ENCODE peak calls at places on chromosomes 7 and 10, in six cellular contexts. I, G, A, S, Y and O are unnamed samples.

GRCh38 chr10:72733989-72734388 is 42.0 kb downstream of the MCU start:
- DNase-seq in S (no peak), I (no peak), G (no peak), A (no peak), Y (no peak), O (no peak)

GRCh38 chr7:84949067-84949466 is 237.8 kb downstream of the SEMA3D start:
- DNase-seq in A (peak; percentile 17), G (no peak), S (no peak), Y (no peak), I (no peak), O (no peak)

GRCh38 chr7:4069268-4070095 is 612.6 kb upstream of the FOXK1 start:
- DNase-seq in I (no peak), A (no peak), Y (no peak), G (no peak), S (no peak), O (no peak)

GRCh38 chr10:11017575-11018425 is at the start of gene CELF2:
- DNase-seq in G (peak; percentile 16), S (no peak), I (no peak), Y (peak; percentile 43), A (no peak), O (no peak)

GRCh38 chr10:117342638-117343037 is 32.6 kb downstream of the PDZD8 start:
- DNase-seq in G (no peak), A (peak; percentile 60), Y (no peak), I (no peak), S (no peak), O (no peak)

GRCh38 chr7:30862987-30863693 is 48.5 kb upstream of the AQP1 start:
- DNase-seq in G (no peak), I (no peak), Y (no peak), S (no peak), A (no peak), O (no peak)

GRCh38 chr7:99943641-99944507 is 14.5 kb upstream of the GJC3 start:
- DNase-seq in Y (no peak), I (no peak), G (no peak), S (no peak), A (no peak), O (no peak)

GRCh38 chr10:59839576-59839975 is 66.8 kb downstream of the CCDC6 start:
- DNase-seq in G (no peak), I (no peak), S (no peak), Y (no peak), A (peak; percentile 40), O (no peak)

GRCh38 chr10:114402233-114402632 is 2.1 kb downstream of the AFAP1L2 start:
- DNase-seq in I (no peak), G (no peak), S (no peak), A (peak; percentile 70), Y (no peak), O (no peak)

GRCh38 chr10:131891196-131891928 is 9.4 kb upstream of the PPP2R2D start:
- DNase-seq in A (no peak), G (no peak), I (peak; percentile 61), Y (no peak), S (no peak), O (no peak)

GRCh38 chr10:104441601-104442000 is 88.0 kb downstream of the CFAP58 start:
- DNase-seq in G (no peak), I (no peak), Y (no peak), A (peak; percentile 61), S (no peak), O (no peak)

GRCh38 chr7:24336461-24336860 is 52.5 kb downstream of the NPY start:
- DNase-seq in G (no peak), I (no peak), A (no peak), S (no peak), Y (no peak), O (no peak)